ENCODE peak calls at places on chromosomes 7 and 10, in five cellular contexts. K is transverse colon, C is endothelial cell of umbilical vein, H is sigmoid colon, A is GM12892. B is an unnamed sample.
A peak's percentile ranks its signal among the peaks of the same experiment; 100 is the strongest.

GRCh38 chr7:51269321-51269720 is 47.3 kb downstream of the COBL start:
- DNase-seq in K (no peak), C (no peak), H (no peak), A (no peak), B (no peak)

GRCh38 chr7:116169060-116169459 is 41.3 kb upstream of the TES start:
- DNase-seq in K (no peak), C (no peak), H (no peak), A (no peak), B (no peak)

GRCh38 chr7:92835140-92835850 is 1.1 kb downstream of the CDK6 start:
- DNase-seq in K (peak; percentile 75), C (peak; percentile 81), H (peak; percentile 78), A (peak; percentile 39), B (peak; percentile 28)

GRCh38 chr7:20435305-20435704 is 104.6 kb downstream of the ITGB8 start:
- DNase-seq in K (peak; percentile 26), C (peak; percentile 25), H (peak; percentile 92), A (no peak), B (no peak)

GRCh38 chr10:6229746-6230145 is 27.0 kb downstream of the PFKFB3 start:
- DNase-seq in K (no peak), C (no peak), H (no peak), A (no peak), B (no peak)

GRCh38 chr10:122176232-122176865 is 94.7 kb upstream of the BTBD16 start:
- DNase-seq in K (no peak), C (no peak), H (no peak), A (no peak), B (no peak)

GRCh38 chr7:146575903-146576302 is 459.3 kb downstream of the CNTNAP2 start:
- DNase-seq in K (no peak), C (no peak), H (no peak), A (no peak), B (no peak)

GRCh38 chr10:22976535-22976934 is 48.7 kb downstream of the ARMC3 start:
- DNase-seq in K (no peak), C (no peak), H (no peak), A (no peak), B (no peak)

GRCh38 chr7:121140790-121141189 is 152.3 kb downstream of the CPED1 start:
- DNase-seq in K (no peak), C (no peak), H (no peak), A (no peak), B (no peak)

GRCh38 chr7:156640949-156641485 is 443 bp downstream of the RNF32 start:
- DNase-seq in K (peak; percentile 68), C (no peak), H (peak; percentile 67), A (peak; percentile 41), B (peak; percentile 38)

GRCh38 chr7:14761506-14762296 is 140.8 kb downstream of the DGKB start:
- DNase-seq in K (peak; percentile 35), C (peak; percentile 47), H (peak; percentile 92), A (no peak), B (no peak)

GRCh38 chr7:112067205-112067604 is 139.0 kb downstream of the DOCK4 start:
- DNase-seq in K (no peak), C (no peak), H (no peak), A (no peak), B (no peak)

GRCh38 chr10:13054844-13055243 is 45.1 kb upstream of the OPTN start:
- DNase-seq in K (no peak), C (no peak), H (no peak), A (no peak), B (no peak)

GRCh38 chr7:25911738-25912607 is 240.0 kb upstream of the NFE2L3 start:
- DNase-seq in K (no peak), C (no peak), H (no peak), A (no peak), B (no peak)

GRCh38 chr10:43902842-43903241 is 254.2 kb upstream of the ZNF32 start:
- DNase-seq in K (no peak), C (no peak), H (no peak), A (no peak), B (no peak)

GRCh38 chr7:102115181-102115580 is 171.5 kb upstream of the SH2B2 start:
- DNase-seq in K (no peak), C (no peak), H (peak; percentile 9), A (no peak), B (no peak)

GRCh38 chr10:98433881-98434732 is 12.6 kb downstream of the HPS1 start:
- DNase-seq in K (no peak), C (peak; percentile 47), H (peak; percentile 54), A (no peak), B (no peak)

GRCh38 chr7:83347836-83348482 is 185.3 kb upstream of the PCLO start:
- DNase-seq in K (peak; percentile 14), C (peak; percentile 33), H (no peak), A (no peak), B (no peak)

GRCh38 chr10:70348228-70348850 is 34.1 kb downstream of the LRRC20 start:
- DNase-seq in K (no peak), C (peak; percentile 30), H (peak; percentile 44), A (no peak), B (no peak)

GRCh38 chr7:12111461-12112405 is 99.4 kb upstream of the TMEM106B start:
- DNase-seq in K (peak; percentile 28), C (peak; percentile 38), H (peak; percentile 90), A (no peak), B (no peak)
- TF ChIP-seq POLR2A in K (no peak), C (no peak), H (no peak), A (no peak), B (no peak)

GRCh38 chr7:115078386-115078785 is 156.5 kb downstream of the MDFIC start:
- DNase-seq in K (no peak), C (no peak), H (no peak), A (no peak), B (no peak)
- TF ChIP-seq POLR2AphosphoS5 in K (no peak), C (no peak), H (no peak), A (no peak), B (no peak)

DNA sequence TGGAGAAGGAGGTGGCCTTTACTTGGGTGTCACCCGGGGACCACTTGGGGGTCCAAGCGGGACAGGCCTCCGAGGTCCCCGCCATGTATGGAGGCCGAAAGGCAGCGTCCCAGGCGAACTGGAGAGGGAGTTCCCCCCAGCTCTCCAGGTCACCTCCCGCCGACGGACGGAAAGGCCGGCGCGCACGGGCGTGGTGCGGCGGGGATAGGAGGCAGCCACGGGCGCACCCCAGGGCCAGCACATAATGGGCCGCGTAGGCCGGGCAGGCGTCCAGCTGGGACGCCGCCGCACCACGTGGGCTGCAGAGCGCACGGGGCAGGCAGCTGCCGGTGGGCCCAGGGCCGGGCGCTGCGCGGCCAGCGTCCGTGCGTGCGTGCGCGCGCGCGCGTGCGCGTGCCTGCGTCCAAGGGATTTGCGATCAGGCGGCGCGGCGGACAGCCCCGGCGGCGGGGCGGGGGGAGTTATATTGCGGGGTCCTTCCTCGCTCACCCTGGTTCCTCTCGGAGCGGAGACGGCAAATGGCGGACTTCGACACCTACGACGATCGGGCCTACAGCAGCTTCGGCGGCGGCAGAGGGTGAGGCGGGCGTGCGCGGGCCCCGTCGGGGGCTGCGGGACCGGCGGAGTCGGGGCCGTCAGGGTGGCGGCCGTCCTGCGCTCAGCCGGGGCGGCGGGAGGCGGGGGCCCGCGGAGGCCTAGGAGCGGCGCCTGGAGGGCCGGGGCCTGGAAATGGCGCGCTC is at the start of gene EIF4H:
- DNase-seq in K (peak; percentile 98), C (peak; percentile 96), H (peak; percentile 98), A (peak; percentile 83), B (peak; percentile 87)
- TF ChIP-seq POLR2A in K (peak; percentile 80), C (peak; percentile 92), H (peak; percentile 33), A (peak; percentile 91), B (peak; percentile 92)

DNA sequence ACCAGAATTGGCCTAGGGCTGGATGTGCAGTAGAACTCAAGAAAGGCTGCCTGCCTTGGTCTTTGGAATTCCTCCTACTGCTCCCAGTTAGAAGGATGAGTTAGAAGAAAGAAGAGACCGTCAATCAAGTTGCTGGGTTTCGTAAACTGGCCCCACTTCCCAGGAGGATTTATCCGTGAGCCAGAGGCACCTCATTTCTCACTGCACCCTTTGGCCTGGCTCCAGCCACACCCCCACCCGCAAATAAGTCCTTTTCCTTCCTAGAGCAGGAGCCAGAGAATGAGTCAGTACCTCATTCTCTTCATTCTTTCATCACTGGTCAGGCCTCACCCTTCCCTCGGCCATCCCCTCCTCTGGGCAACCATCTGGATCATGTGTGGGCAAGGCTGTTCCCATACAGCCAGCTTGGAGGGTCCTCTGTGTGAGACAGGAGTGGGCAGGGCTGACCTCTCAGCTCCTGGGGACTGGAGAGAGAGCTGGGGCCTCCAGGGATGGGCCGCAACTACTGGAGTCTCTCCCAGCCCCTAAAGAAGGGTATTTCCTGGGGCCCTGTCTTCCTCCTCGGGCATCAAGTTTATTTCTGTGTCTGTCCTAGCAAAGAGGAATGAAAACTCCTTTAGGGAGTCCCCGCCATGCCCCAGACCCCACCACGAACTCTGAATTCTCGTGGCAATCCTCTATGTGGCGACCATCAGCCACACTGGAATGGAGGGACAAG is 87.2 kb upstream of the DUSP5 start:
- DNase-seq in K (peak; percentile 77), C (peak; percentile 89), H (no peak), A (no peak), B (no peak)
- TF ChIP-seq POLR2AphosphoS5 in K (peak; percentile 45), C (peak; percentile 90), H (peak; percentile 23), A (no peak), B (no peak)

GRCh38 chr10:32958992-32959703 is 1.1 kb upstream of the ITGB1 start:
- DNase-seq in K (no peak), C (no peak), H (no peak), A (no peak), B (no peak)

GRCh38 chr10:32960022-32960421 is 2.0 kb upstream of the ITGB1 start:
- DNase-seq in K (no peak), C (peak; percentile 52), H (no peak), A (no peak), B (no peak)

GRCh38 chr10:32957341-32958084 is 517 bp downstream of the ITGB1 start:
- DNase-seq in K (peak; percentile 50), C (peak; percentile 42), H (peak; percentile 77), A (no peak), B (no peak)

GRCh38 chr10:32956365-32957197 is 1.4 kb downstream of the ITGB1 start:
- DNase-seq in K (no peak), C (peak; percentile 18), H (no peak), A (no peak), B (no peak)

GRCh38 chr10:32958085-32958991 is at the start of gene ITGB1:
- DNase-seq in K (peak; percentile 97), C (peak; percentile 96), H (peak; percentile 99), A (peak; percentile 63), B (peak; percentile 66)
- TF ChIP-seq POLR2A in K (peak; percentile 99), C (peak; percentile 80), H (peak; percentile 98), A (peak; percentile 53), B (no peak)

GRCh38 chr7:55048221-55048859 is 29.5 kb downstream of the EGFR start:
- DNase-seq in K (no peak), C (no peak), H (no peak), A (no peak), B (no peak)
- TF ChIP-seq POLR2AphosphoS5 in K (no peak), C (no peak), H (no peak), A (no peak), B (no peak)

GRCh38 chr10:102645388-102645740 is 1.1 kb downstream of the TRIM8 start:
- DNase-seq in K (peak; percentile 80), C (peak; percentile 85), H (peak; percentile 93), A (no peak), B (no peak)
- TF ChIP-seq POLR2A in K (peak; percentile 67), C (no peak), H (no peak), A (peak; percentile 29), B (peak; percentile 9)